ENCODE peak calls at places on chromosome 1, in seven cellular contexts. One of them, this sample, is unnamed.

GRCh38 chr1:63892632-63893395 is 119.0 kb downstream of the ROR1 start:
- DNase-seq in activated CD8-positive, alpha-beta memory T cell treated with anti-CD3 and anti-CD28 coated beads for 4 hours: no peak
- DNase-seq in GM06990: peak; percentile 64
- DNase-seq in AG08395: peak; percentile 67
- DNase-seq in ascending aorta: no peak
- DNase-seq in B cell: peak; percentile 84
- DNase-seq in ureter: peak; percentile 47
- DNase-seq in this sample: no peak

GRCh38 chr1:9413143-9413876 is 120.6 kb downstream of the SPSB1 start:
- DNase-seq in activated CD8-positive, alpha-beta memory T cell treated with anti-CD3 and anti-CD28 coated beads for 4 hours: peak; percentile 14
- DNase-seq in GM06990: peak; percentile 87
- DNase-seq in AG08395: peak; percentile 93
- DNase-seq in ascending aorta: peak; percentile 92
- DNase-seq in B cell: peak; percentile 73
- DNase-seq in ureter: peak; percentile 87
- DNase-seq in this sample: no peak

GRCh38 chr1:27332536-27333281 is 9.1 kb upstream of the SYTL1 start:
- DNase-seq in activated CD8-positive, alpha-beta memory T cell treated with anti-CD3 and anti-CD28 coated beads for 4 hours: no peak
- DNase-seq in GM06990: no peak
- DNase-seq in AG08395: peak; percentile 73
- DNase-seq in ascending aorta: no peak
- DNase-seq in B cell: peak; percentile 72
- DNase-seq in ureter: no peak
- DNase-seq in this sample: peak; percentile 65

GRCh38 chr1:43439121-43439581 is 14.6 kb downstream of the HYI start:
- DNase-seq in activated CD8-positive, alpha-beta memory T cell treated with anti-CD3 and anti-CD28 coated beads for 4 hours: no peak
- DNase-seq in GM06990: no peak
- DNase-seq in AG08395: no peak
- DNase-seq in ascending aorta: peak; percentile 50
- DNase-seq in B cell: no peak
- DNase-seq in ureter: no peak
- DNase-seq in this sample: no peak

GRCh38 chr1:157110003-157110402 is 10.4 kb upstream of the ETV3L start:
- DNase-seq in activated CD8-positive, alpha-beta memory T cell treated with anti-CD3 and anti-CD28 coated beads for 4 hours: no peak
- DNase-seq in GM06990: no peak
- DNase-seq in AG08395: no peak
- DNase-seq in ascending aorta: peak; percentile 22
- DNase-seq in B cell: no peak
- DNase-seq in ureter: no peak
- DNase-seq in this sample: peak; percentile 26

GRCh38 chr1:188822248-188822647 is 1655.4 kb downstream of the BRINP3 start:
- DNase-seq in activated CD8-positive, alpha-beta memory T cell treated with anti-CD3 and anti-CD28 coated beads for 4 hours: no peak
- DNase-seq in GM06990: no peak
- DNase-seq in AG08395: no peak
- DNase-seq in ascending aorta: no peak
- DNase-seq in B cell: no peak
- DNase-seq in ureter: no peak
- DNase-seq in this sample: no peak

GRCh38 chr1:156750932-156751723 is at the start of gene HDGF:
- DNase-seq in activated CD8-positive, alpha-beta memory T cell treated with anti-CD3 and anti-CD28 coated beads for 4 hours: no peak
- DNase-seq in GM06990: peak; percentile 67
- DNase-seq in AG08395: no peak
- DNase-seq in ascending aorta: peak; percentile 77
- DNase-seq in B cell: peak; percentile 68
- DNase-seq in ureter: peak; percentile 73
- DNase-seq in this sample: peak; percentile 46

GRCh38 chr1:43073490-43074230 is 98.4 kb downstream of the EBNA1BP2 start:
- DNase-seq in activated CD8-positive, alpha-beta memory T cell treated with anti-CD3 and anti-CD28 coated beads for 4 hours: peak; percentile 38
- DNase-seq in GM06990: no peak
- DNase-seq in AG08395: peak; percentile 86
- DNase-seq in ascending aorta: peak; percentile 84
- DNase-seq in B cell: peak; percentile 84
- DNase-seq in ureter: peak; percentile 83
- DNase-seq in this sample: peak; percentile 88

GRCh38 chr1:101366513-101367215 is 129.8 kb downstream of the S1PR1 start:
- DNase-seq in activated CD8-positive, alpha-beta memory T cell treated with anti-CD3 and anti-CD28 coated beads for 4 hours: no peak
- DNase-seq in GM06990: no peak
- DNase-seq in AG08395: peak; percentile 35
- DNase-seq in ascending aorta: no peak
- DNase-seq in B cell: no peak
- DNase-seq in ureter: no peak
- DNase-seq in this sample: no peak

GRCh38 chr1:228174482-228175315 is 9.1 kb downstream of the IBA57 start:
- DNase-seq in activated CD8-positive, alpha-beta memory T cell treated with anti-CD3 and anti-CD28 coated beads for 4 hours: no peak
- DNase-seq in GM06990: no peak
- DNase-seq in AG08395: no peak
- DNase-seq in ascending aorta: no peak
- DNase-seq in B cell: peak; percentile 53
- DNase-seq in ureter: no peak
- DNase-seq in this sample: no peak

GRCh38 chr1:31705080-31705866 is 1.5 kb upstream of the COL16A1 start:
- DNase-seq in activated CD8-positive, alpha-beta memory T cell treated with anti-CD3 and anti-CD28 coated beads for 4 hours: peak; percentile 44
- DNase-seq in GM06990: peak; percentile 76
- DNase-seq in AG08395: peak; percentile 60
- DNase-seq in ascending aorta: peak; percentile 84
- DNase-seq in B cell: peak; percentile 33
- DNase-seq in ureter: peak; percentile 77
- DNase-seq in this sample: peak; percentile 54

GRCh38 chr1:185720633-185721272 is 13.4 kb upstream of the HMCN1 start:
- DNase-seq in activated CD8-positive, alpha-beta memory T cell treated with anti-CD3 and anti-CD28 coated beads for 4 hours: no peak
- DNase-seq in GM06990: no peak
- DNase-seq in AG08395: peak; percentile 29
- DNase-seq in ascending aorta: no peak
- DNase-seq in B cell: peak; percentile 8
- DNase-seq in ureter: no peak
- DNase-seq in this sample: no peak

GRCh38 chr1:11960710-11961109 is 19.5 kb upstream of the MFN2 start:
- DNase-seq in activated CD8-positive, alpha-beta memory T cell treated with anti-CD3 and anti-CD28 coated beads for 4 hours: no peak
- DNase-seq in GM06990: no peak
- DNase-seq in AG08395: no peak
- DNase-seq in ascending aorta: no peak
- DNase-seq in B cell: no peak
- DNase-seq in ureter: no peak
- DNase-seq in this sample: no peak

GRCh38 chr1:107147813-107148212 is 7.0 kb downstream of the NTNG1 start:
- DNase-seq in activated CD8-positive, alpha-beta memory T cell treated with anti-CD3 and anti-CD28 coated beads for 4 hours: no peak
- DNase-seq in GM06990: no peak
- DNase-seq in AG08395: no peak
- DNase-seq in ascending aorta: no peak
- DNase-seq in B cell: no peak
- DNase-seq in ureter: no peak
- DNase-seq in this sample: no peak